ENCODE peak calls at places on chromosomes 11 and 22, in seven cellular contexts. V is heart left ventricle; T is naive B cell; Q is stomach; G is activated naive CD8-positive, alpha-beta T cell treated with anti-CD3 and anti-CD28 coated beads for 36 hours; D is NCI-H1048; S is aorta. K is an unnamed sample.
A peak's percentile ranks its signal among the peaks of the same experiment; 100 is the strongest.

GRCh38 chr11:99244613-99245012 is 223.9 kb downstream of the CNTN5 start:
- DNase-seq in Q (no peak), T (no peak), G (no peak), S (no peak), V (no peak), D (no peak), K (no peak)

GRCh38 chr11:115921986-115922385 is 417.8 kb upstream of the CADM1 start:
- DNase-seq in T (no peak), V (no peak), Q (no peak), D (no peak), S (no peak), G (no peak), K (no peak)

GRCh38 chr11:128476729-128477128 is 110.6 kb downstream of the ETS1 start:
- DNase-seq in S (no peak), G (no peak), T (no peak), Q (no peak), D (no peak), V (no peak), K (no peak)

GRCh38 chr11:30196400-30197206 is 34.2 kb upstream of the FSHB start:
- DNase-seq in Q (peak; percentile 80), V (peak; percentile 42), T (peak; percentile 8), D (no peak), G (peak; percentile 31), S (peak; percentile 55), K (peak; percentile 54)

GRCh38 chr11:72807021-72807693 is 7.1 kb upstream of the ATG16L2 start:
- DNase-seq in D (no peak), Q (no peak), G (no peak), T (peak; percentile 33), V (no peak), S (no peak), K (no peak)

GRCh38 chr11:81869337-81870065 is 864.2 kb downstream of the FAM181B start:
- DNase-seq in V (no peak), D (no peak), Q (peak; percentile 44), T (peak; percentile 87), G (peak; percentile 85), S (no peak), K (no peak)

GRCh38 chr11:121892131-121892681 is 223.8 kb downstream of the BLID start:
- DNase-seq in V (peak; percentile 41), T (no peak), Q (no peak), D (no peak), G (no peak), S (no peak), K (peak; percentile 59)

GRCh38 chr11:72787262-72788104 is 6.4 kb downstream of the STARD10 start:
- DNase-seq in S (no peak), T (peak; percentile 64), G (peak; percentile 28), Q (no peak), D (no peak), V (no peak), K (no peak)

GRCh38 chr22:39698106-39698505 is 127.6 kb downstream of the CACNA1I start:
- DNase-seq in S (no peak), T (no peak), G (no peak), D (no peak), Q (no peak), V (no peak), K (no peak)

GRCh38 chr11:74577624-74578396 is 14.6 kb upstream of the POLD3 start:
- DNase-seq in V (no peak), S (no peak), D (no peak), G (no peak), T (no peak), Q (no peak), K (peak; percentile 34)

GRCh38 chr11:120180571-120181445 is 30.0 kb upstream of the OAF start:
- DNase-seq in S (no peak), V (peak; percentile 62), D (no peak), Q (peak; percentile 20), T (no peak), G (no peak), K (peak; percentile 39)

GRCh38 chr22:27641049-27641790 is 160.3 kb downstream of the MN1 start:
- DNase-seq in S (no peak), G (no peak), D (no peak), T (no peak), V (no peak), Q (no peak), K (no peak)

GRCh38 chr11:47523491-47524199 is 29.3 kb downstream of the CELF1 start:
- DNase-seq in T (no peak), V (no peak), S (no peak), Q (no peak), D (no peak), G (no peak), K (peak; percentile 73)

GRCh38 chr11:105821366-105821765 is 200.7 kb downstream of the MSANTD4 start:
- DNase-seq in G (no peak), Q (no peak), D (no peak), S (no peak), V (no peak), T (no peak), K (no peak)

GRCh38 chr11:18105086-18105801 is 638 bp downstream of the SAAL1 start:
- DNase-seq in V (no peak), G (no peak), S (no peak), T (no peak), Q (no peak), D (no peak), K (no peak)

GRCh38 chr22:26481694-26482093 is 1.9 kb downstream of the HPS4 start:
- DNase-seq in G (peak; percentile 5), S (no peak), D (no peak), T (no peak), Q (no peak), V (no peak), K (no peak)

GRCh38 chr22:36365020-36365411 is 22.8 kb downstream of the MYH9 start:
- DNase-seq in V (peak; percentile 88), G (peak; percentile 89), T (peak; percentile 52), Q (peak; percentile 65), D (no peak), S (peak; percentile 91), K (peak; percentile 88)

GRCh38 chr11:27717377-27717776 is 17.1 kb upstream of the BDNF start:
- DNase-seq in D (no peak), Q (no peak), T (no peak), V (no peak), S (no peak), G (no peak), K (peak; percentile 12)

K was measured in AG08395.